ENCODE peak calls at places on chromosome 1, in six cellular contexts. I is RWPE1, U is GM20000, P is fibroblast of the aortic adventitia, X is heart left ventricle, V is pancreas. B is an unnamed sample.

GRCh38 chr1:7616076-7616833 is 154.8 kb upstream of the VAMP3 start:
- DNase-seq in I (peak; percentile 49), U (peak; percentile 53), P (peak; percentile 32), X (no peak), V (peak; percentile 46), B (peak; percentile 1)

GRCh38 chr1:39127513-39127912 is 77.0 kb upstream of the MACF1 start:
- DNase-seq in I (no peak), U (no peak), P (peak; percentile 85), X (no peak), V (no peak), B (no peak)

GRCh38 chr1:160354388-160354985 is 11.3 kb downstream of the NCSTN start:
- DNase-seq in I (no peak), U (no peak), P (peak; percentile 14), X (no peak), V (no peak), B (no peak)

GRCh38 chr1:165696625-165697100 is 1.7 kb downstream of the ALDH9A1 start:
- DNase-seq in I (peak; percentile 18), U (no peak), P (peak; percentile 99), X (no peak), V (no peak), B (peak; percentile 61)

GRCh38 chr1:111864862-111865261 is 109.2 kb downstream of the DDX20 start:
- DNase-seq in I (peak; percentile 12), U (peak; percentile 13), P (no peak), X (no peak), V (no peak), B (no peak)

GRCh38 chr1:57302812-57303607 is 120.8 kb downstream of the DAB1 start:
- DNase-seq in I (no peak), U (no peak), P (no peak), X (no peak), V (no peak), B (no peak)

GRCh38 chr1:202858306-202858705 is 30.6 kb downstream of the RABIF start:
- DNase-seq in I (no peak), U (no peak), P (peak; percentile 75), X (peak; percentile 66), V (no peak), B (no peak)

GRCh38 chr1:84603941-84604830 is 29.9 kb upstream of the CTBS start:
- DNase-seq in I (peak; percentile 86), U (no peak), P (peak; percentile 95), X (no peak), V (no peak), B (no peak)

GRCh38 chr1:1244192-1244811 is 2.2 kb downstream of the C1QTNF12 start:
- DNase-seq in I (no peak), U (no peak), P (no peak), X (no peak), V (no peak), B (no peak)

GRCh38 chr1:213864007-213864406 is 123.8 kb upstream of the PROX1 start:
- DNase-seq in I (no peak), U (no peak), P (no peak), X (no peak), V (no peak), B (no peak)

GRCh38 chr1:12078938-12079861 is 16.1 kb downstream of the TNFRSF8 start:
- DNase-seq in I (peak; percentile 33), U (peak; percentile 72), P (peak; percentile 68), X (no peak), V (peak; percentile 21), B (peak; percentile 13)

GRCh38 chr1:32627596-32628162 is 22.7 kb downstream of the ZBTB8OS start:
- DNase-seq in I (no peak), U (peak; percentile 64), P (peak; percentile 10), X (no peak), V (no peak), B (no peak)

GRCh38 chr1:192477630-192478029 is 97.9 kb upstream of the RGS1 start:
- DNase-seq in I (peak; percentile 48), U (peak; percentile 45), P (peak; percentile 80), X (no peak), V (no peak), B (no peak)

GRCh38 chr1:223844962-223845809 is 561 bp downstream of the TP53BP2 start:
- DNase-seq in I (no peak), U (peak; percentile 42), P (peak; percentile 60), X (no peak), V (peak; percentile 70), B (no peak)

GRCh38 chr1:1153874-1154273 is 19.8 kb upstream of the TTLL10 start:
- DNase-seq in I (no peak), U (no peak), P (peak; percentile 45), X (no peak), V (no peak), B (no peak)

GRCh38 chr1:74505133-74505532 is 7.3 kb downstream of the LRRC53 start:
- DNase-seq in I (no peak), U (no peak), P (no peak), X (no peak), V (no peak), B (no peak)

GRCh38 chr1:67635055-67635809 is 49.8 kb upstream of the GADD45A start:
- DNase-seq in I (no peak), U (no peak), P (no peak), X (no peak), V (no peak), B (no peak)

GRCh38 chr1:112998592-112999235 is 42.7 kb upstream of the SLC16A1 start:
- DNase-seq in I (no peak), U (no peak), P (peak; percentile 97), X (peak; percentile 67), V (peak; percentile 45), B (peak; percentile 50)

GRCh38 chr1:105087496-105087895 is 1337.8 kb downstream of the AMY1C start:
- DNase-seq in I (peak; percentile 73), U (no peak), P (no peak), X (no peak), V (no peak), B (no peak)

GRCh38 chr1:61255324-61255703 is 173.0 kb downstream of the NFIA start:
- DNase-seq in I (no peak), U (no peak), P (no peak), X (no peak), V (no peak), B (no peak)

GRCh38 chr1:156144747-156145146 is 8.6 kb upstream of the SEMA4A start:
- DNase-seq in I (no peak), U (no peak), P (no peak), X (no peak), V (no peak), B (no peak)

GRCh38 chr1:231841616-231842344 is 215.2 kb downstream of the DISC1 start:
- DNase-seq in I (no peak), U (no peak), P (peak; percentile 85), X (no peak), V (no peak), B (no peak)

GRCh38 chr1:89068291-89068690 is 3.3 kb upstream of the GBP1 start:
- DNase-seq in I (no peak), U (no peak), P (peak; percentile 38), X (no peak), V (no peak), B (peak; percentile 20)

GRCh38 chr1:18970762-18971161 is 14.3 kb upstream of the IFFO2 start:
- DNase-seq in I (peak; percentile 20), U (no peak), P (no peak), X (no peak), V (no peak), B (no peak)

GRCh38 chr1:179939941-179940340 is 14.7 kb upstream of the CEP350 start:
- DNase-seq in I (no peak), U (no peak), P (no peak), X (no peak), V (no peak), B (no peak)

GRCh38 chr1:65959896-65960295 is 167.2 kb downstream of the PDE4B start:
- DNase-seq in I (no peak), U (no peak), P (peak; percentile 46), X (no peak), V (no peak), B (no peak)

GRCh38 chr1:9435101-9435636 is 104.1 kb upstream of the SLC25A33 start:
- DNase-seq in I (no peak), U (no peak), P (peak; percentile 88), X (peak; percentile 12), V (no peak), B (no peak)

GRCh38 chr1:174022080-174022975 is at the start of gene RC3H1:
- DNase-seq in I (peak; percentile 83), U (peak; percentile 95), P (peak; percentile 63), X (peak; percentile 97), V (peak; percentile 89), B (no peak)
- TF ChIP-seq CTCF in I (no peak), U (no peak), P (no peak), X (no peak), V (no peak), B (no peak)

DNA sequence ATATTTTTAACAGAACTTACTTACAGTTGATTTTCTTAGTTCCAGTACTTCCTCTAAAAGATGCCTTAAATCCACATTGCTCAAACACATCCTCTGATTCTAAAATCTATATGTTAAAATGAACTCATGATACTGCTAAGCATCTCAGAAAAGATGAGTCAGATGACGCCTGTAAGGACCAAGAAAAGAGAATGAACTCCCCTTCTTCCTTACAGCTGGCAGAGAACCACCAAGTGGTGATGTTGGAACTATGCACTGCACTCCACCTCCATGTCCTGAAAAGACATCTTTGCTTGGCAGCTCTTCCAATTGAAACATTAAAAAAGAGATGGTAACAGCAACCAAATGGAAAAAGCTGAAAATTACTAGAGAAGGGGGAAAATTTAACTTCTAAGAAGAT is 648.8 kb downstream of the PTPRC start:
- DNase-seq in I (no peak), U (no peak), P (peak; percentile 55), X (no peak), V (no peak), B (no peak)
- TF ChIP-seq CTCF in I (no peak), U (no peak), P (peak; percentile 33), X (no peak), V (no peak), B (no peak)

DNA sequence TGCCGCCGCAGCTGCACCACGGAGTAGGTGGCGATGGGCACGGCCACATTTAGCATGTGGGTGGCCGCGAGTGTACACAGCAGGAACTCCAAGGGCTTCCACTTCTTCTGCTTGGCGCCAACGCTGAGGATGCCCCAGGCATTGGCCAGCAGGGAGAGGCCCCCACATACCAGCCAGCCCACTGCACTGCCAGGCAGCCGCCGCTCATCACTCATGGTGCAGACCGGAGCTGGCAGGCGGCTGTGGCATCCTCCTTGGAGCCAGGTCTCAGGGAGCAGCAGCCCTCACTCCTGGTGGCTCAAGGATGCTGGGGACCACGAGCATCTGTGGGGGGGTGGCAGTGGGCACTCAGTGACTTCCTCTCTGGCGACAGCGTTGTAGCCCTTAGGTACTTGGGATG is 6.2 kb downstream of the GPR153 start:
- DNase-seq in I (no peak), U (no peak), P (no peak), X (no peak), V (no peak), B (no peak)
- TF ChIP-seq CTCF in I (no peak), U (no peak), P (no peak), X (no peak), V (no peak), B (no peak)

GRCh38 chr1:170665625-170666024 is 1.7 kb downstream of the PRRX1 start:
- DNase-seq in I (no peak), U (peak; percentile 28), P (peak; percentile 64), X (peak; percentile 62), V (no peak), B (no peak)

GRCh38 chr1:170663441-170664282 is at the start of gene PRRX1:
- DNase-seq in I (no peak), U (no peak), P (peak; percentile 76), X (no peak), V (no peak), B (no peak)

GRCh38 chr1:170666661-170667060 is 2.7 kb downstream of the PRRX1 start:
- DNase-seq in I (no peak), U (no peak), P (no peak), X (no peak), V (no peak), B (no peak)

GRCh38 chr1:170664283-170664827 is 424 bp downstream of the PRRX1 start:
- DNase-seq in I (peak; percentile 24), U (peak; percentile 29), P (no peak), X (peak; percentile 73), V (peak; percentile 21), B (no peak)

GRCh38 chr1:170664828-170665617 is 1.1 kb downstream of the PRRX1 start:
- DNase-seq in I (no peak), U (peak; percentile 22), P (peak; percentile 59), X (peak; percentile 75), V (peak; percentile 35), B (no peak)
- TF ChIP-seq CTCF in I (no peak), U (no peak), P (peak; percentile 36), X (peak; percentile 36), V (no peak), B (peak; percentile 51)